ENCODE peak calls at places on chromosomes 12 and 14, in nine cellular contexts. O, X, T, M, Z, F, K, Y and L are unnamed samples.

GRCh38 chr14:69291891-69292586 is 32.1 kb downstream of the GALNT16 start:
- DNase-seq in K (no peak), T (no peak), X (no peak), Z (no peak), F (peak; percentile 62), Y (no peak), O (no peak), M (no peak), L (peak; percentile 17)

GRCh38 chr12:47095446-47096236 is 15.9 kb upstream of the AMIGO2 start:
- DNase-seq in Y (no peak), X (peak; percentile 38), O (no peak), T (no peak), M (no peak), F (no peak), K (peak; percentile 79), Z (no peak), L (peak; percentile 91)

GRCh38 chr14:22993517-22993916 is 11.2 kb upstream of the AJUBA start:
- DNase-seq in Z (no peak), O (no peak), K (no peak), Y (no peak), F (no peak), X (no peak), T (no peak), M (no peak), L (no peak)

GRCh38 chr12:132075026-132075713 is 68.9 kb downstream of the DDX51 start:
- DNase-seq in Y (no peak), T (no peak), O (no peak), F (no peak), K (no peak), Z (no peak), M (no peak), X (no peak), L (no peak)

GRCh38 chr14:101503431-101504095 is 57.7 kb upstream of the DIO3 start:
- DNase-seq in Z (no peak), K (no peak), X (no peak), Y (no peak), T (no peak), M (no peak), O (no peak), F (peak; percentile 59), L (no peak)

GRCh38 chr14:22471545-22472121 is 117.4 kb downstream of the DAD1 start:
- DNase-seq in M (no peak), Y (no peak), X (no peak), K (no peak), F (no peak), O (no peak), Z (peak; percentile 26), T (peak; percentile 66), L (peak; percentile 18)

GRCh38 chr12:75781532-75782046 is 250.0 kb downstream of the PHLDA1 start:
- DNase-seq in Z (no peak), Y (no peak), O (no peak), F (no peak), T (no peak), M (no peak), K (no peak), X (no peak), L (peak; percentile 72)

GRCh38 chr12:87317302-87317701 is 711.9 kb downstream of the C12orf50 start:
- DNase-seq in F (no peak), Z (no peak), O (no peak), Y (no peak), K (no peak), T (no peak), M (no peak), X (no peak), L (no peak)

GRCh38 chr14:35341454-35342159 is 49.4 kb downstream of the PSMA6 start:
- DNase-seq in Z (peak; percentile 96), Y (peak; percentile 28), X (peak; percentile 83), T (no peak), O (peak; percentile 11), K (peak; percentile 72), M (no peak), F (peak; percentile 94), L (peak; percentile 82)

GRCh38 chr12:27513155-27513824 is 10.7 kb upstream of the PPFIBP1 start:
- DNase-seq in K (no peak), O (no peak), F (no peak), Z (no peak), X (no peak), Y (no peak), T (no peak), M (no peak), L (no peak)

GRCh38 chr12:68450947-68451260 is 118.7 kb upstream of the MDM1 start:
- DNase-seq in M (no peak), F (no peak), T (no peak), Z (no peak), Y (peak; percentile 32), K (no peak), O (no peak), X (no peak), L (no peak)

GRCh38 chr14:51095854-51096823 is 1.2 kb upstream of the TRIM9 start:
- DNase-seq in M (no peak), F (no peak), O (no peak), Z (peak; percentile 86), K (peak; percentile 54), T (peak; percentile 18), Y (no peak), X (no peak), L (peak; percentile 48)

GRCh38 chr12:2646341-2646740 is 148.4 kb upstream of the FKBP4 start:
- DNase-seq in K (no peak), O (no peak), X (no peak), F (peak; percentile 36), Y (no peak), M (no peak), T (no peak), Z (no peak), L (no peak)

GRCh38 chr12:3252416-3252815 is 175.2 kb downstream of the TSPAN9 start:
- DNase-seq in K (no peak), T (no peak), X (peak; percentile 24), M (no peak), O (no peak), Y (no peak), F (no peak), Z (peak; percentile 52), L (no peak)

GRCh38 chr14:69005432-69006148 is 26.5 kb upstream of the ACTN1 start:
- DNase-seq in K (peak; percentile 86), Z (no peak), Y (no peak), F (peak; percentile 85), T (no peak), O (no peak), M (no peak), X (peak; percentile 82), L (peak; percentile 91)

GRCh38 chr14:100446572-100446971 is 123.4 kb downstream of the SLC25A47 start:
- DNase-seq in K (no peak), Y (no peak), Z (no peak), T (peak; percentile 45), O (no peak), F (no peak), M (no peak), X (no peak), L (no peak)

GRCh38 chr12:92444763-92445162 is 258.0 kb upstream of the PLEKHG7 start:
- DNase-seq in X (no peak), M (no peak), O (no peak), K (no peak), Y (no peak), Z (peak; percentile 15), F (no peak), T (no peak), L (no peak)

GRCh38 chr14:93115920-93116675 is at the start of gene ITPK1:
- DNase-seq in Z (peak; percentile 68), F (no peak), X (peak; percentile 17), M (peak; percentile 43), T (peak; percentile 79), K (no peak), O (peak; percentile 49), Y (peak; percentile 90), L (peak; percentile 65)

GRCh38 chr12:1830981-1831930 is 10.9 kb downstream of the LRTM2 start:
- DNase-seq in Y (peak; percentile 69), O (no peak), F (peak; percentile 75), K (peak; percentile 25), T (no peak), Z (peak; percentile 69), X (no peak), M (no peak), L (peak; percentile 44)

GRCh38 chr12:52702338-52702737 is 986 bp downstream of the KRT77 start:
- DNase-seq in Y (no peak), X (no peak), O (no peak), Z (no peak), F (no peak), T (no peak), K (no peak), M (no peak), L (no peak)

GRCh38 chr12:108616941-108617858 is 16.5 kb downstream of the SELPLG start:
- DNase-seq in O (peak; percentile 70), X (no peak), K (no peak), Y (peak; percentile 90), T (no peak), F (no peak), M (peak; percentile 79), Z (no peak), L (peak; percentile 66)

GRCh38 chr12:75714462-75715322 is 203.3 kb upstream of the KRR1 start:
- DNase-seq in K (no peak), X (no peak), T (no peak), F (no peak), M (no peak), O (no peak), Y (no peak), Z (no peak), L (no peak)

GRCh38 chr12:38985961-38986360 is 80.6 kb upstream of the CPNE8 start:
- DNase-seq in M (no peak), O (no peak), Z (no peak), F (no peak), X (no peak), K (no peak), Y (no peak), T (no peak), L (no peak)